ENCODE peak calls at places on chromosomes 5 and 9, in eight cellular contexts. T is mammary epithelial cell, Q is heart right ventricle, F is WERI-Rb-1, K is GM12878, E is HepG2, X is neural progenitor cell, R is DND-41. V is an unnamed sample. For H3K9me3, the result is how much of the 10 kb centered on the place peaks cover.

GRCh38 chr5:125199968-125200841 is 453.8 kb upstream of the ZNF608 start:
- DNase-seq in T (no peak), Q (no peak), F (peak), K (no peak), E (no peak), X (peak), R (no peak), V (no peak)

GRCh38 chr9:121670447-121670846 is 19.0 kb downstream of the DAB2IP start:
- DNase-seq in T (no peak), Q (no peak), F (no peak), K (no peak), E (no peak), X (no peak), R (no peak), V (no peak)

GRCh38 chr9:113578877-113579269 is 115.3 kb downstream of the RGS3 start:
- DNase-seq in T (peak), Q (no peak), F (no peak), K (peak), E (no peak), X (no peak), R (peak), V (peak)

GRCh38 chr9:136539427-136540412 is 6.1 kb downstream of the NOTCH1 start:
- DNase-seq in T (no peak), Q (peak), F (no peak), K (peak), E (no peak), X (no peak), R (peak), V (peak)

GRCh38 chr9:70020217-70020616 is 23.4 kb upstream of the MAMDC2 start:
- DNase-seq in T (no peak), Q (no peak), F (peak), K (no peak), E (no peak), X (no peak), R (no peak), V (no peak)

GRCh38 chr9:93184439-93185221 is 691 bp downstream of the WNK2 start:
- DNase-seq in T (peak), Q (no peak), F (peak), K (no peak), E (no peak), X (peak), R (no peak), V (no peak)

GRCh38 chr9:23824241-23825142 is 1.5 kb downstream of the ELAVL2 start:
- DNase-seq in T (peak), Q (no peak), F (no peak), K (no peak), E (no peak), X (peak), R (no peak), V (no peak)

GRCh38 chr5:23704176-23704855 is 196.9 kb downstream of the PRDM9 start:
- DNase-seq in T (peak), Q (no peak), F (no peak), K (no peak), E (no peak), X (no peak), R (no peak), V (no peak)

GRCh38 chr9:9556865-9557803 is 1055.7 kb downstream of the PTPRD start:
- DNase-seq in T (no peak), Q (no peak), F (no peak), K (no peak), E (no peak), X (no peak), R (no peak), V (no peak)

GRCh38 chr5:102865510-102866314 is 110.6 kb downstream of the PAM start:
- DNase-seq in T (peak), Q (peak), F (peak), K (peak), E (no peak), X (peak), R (no peak), V (no peak)

GRCh38 chr9:35923927-35924763 is 14.9 kb downstream of the SPAAR start:
- DNase-seq in T (peak), Q (no peak), F (no peak), K (no peak), E (no peak), X (no peak), R (no peak), V (no peak)

GRCh38 chr9:4832786-4833579 is 40.2 kb downstream of the RCL1 start:
- DNase-seq in T (peak), Q (no peak), F (no peak), K (no peak), E (peak), X (no peak), R (no peak), V (no peak)

GRCh38 chr5:5040712-5041111 is 99.4 kb upstream of the ADAMTS16 start:
- DNase-seq in T (no peak), Q (no peak), F (no peak), K (no peak), E (peak), X (no peak), R (no peak), V (no peak)

GRCh38 chr5:76836181-76836580 is 13.6 kb upstream of the S100Z start:
- DNase-seq in T (no peak), Q (no peak), F (no peak), K (no peak), E (no peak), X (no peak), R (no peak), V (no peak)

GRCh38 chr5:176181271-176181855 is 56.9 kb upstream of the SIMC1 start:
- DNase-seq in T (no peak), Q (no peak), F (no peak), K (no peak), E (no peak), X (no peak), R (no peak), V (no peak)

GRCh38 chr5:83503662-83504061 is 32.1 kb downstream of the VCAN start:
- DNase-seq in T (no peak), Q (no peak), F (peak), K (no peak), E (no peak), X (no peak), R (no peak), V (no peak)

GRCh38 chr9:108087781-108088180 is 598.2 kb upstream of the KLF4 start:
- DNase-seq in T (peak), Q (no peak), F (no peak), K (no peak), E (no peak), X (no peak), R (no peak), V (no peak)

GRCh38 chr9:12813960-12814876 is 39.4 kb downstream of the LURAP1L start:
- DNase-seq in T (peak), Q (peak), F (no peak), K (no peak), E (peak), X (no peak), R (no peak), V (no peak)

GRCh38 chr9:81627481-81627880 is 61.9 kb downstream of the TLE1 start:
- DNase-seq in T (peak), Q (no peak), F (no peak), K (no peak), E (no peak), X (no peak), R (no peak), V (no peak)

GRCh38 chr5:180801596-180802324 is 846 bp downstream of the MGAT1 start:
- DNase-seq in T (no peak), Q (no peak), F (no peak), K (no peak), E (no peak), X (no peak), R (no peak), V (no peak)

GRCh38 chr9:31799953-31800609 is 584.4 kb upstream of the ACO1 start:
- DNase-seq in T (peak), Q (no peak), F (peak), K (peak), E (peak), X (peak), R (no peak), V (no peak)

GRCh38 chr5:108919591-108920326 is 172.1 kb downstream of the FER start:
- DNase-seq in T (no peak), Q (no peak), F (no peak), K (no peak), E (no peak), X (no peak), R (no peak), V (no peak)

GRCh38 chr5:6637590-6637989 is 4.3 kb downstream of the SRD5A1 start:
- DNase-seq in T (no peak), Q (no peak), F (peak), K (no peak), E (no peak), X (peak), R (no peak), V (no peak)

GRCh38 chr5:132495672-132496630 is 5.4 kb upstream of the IRF1 start:
- DNase-seq in T (peak), Q (peak), F (peak), K (peak), E (peak), X (peak), R (peak), V (peak)

GRCh38 chr5:36944607-36945225 is 68.1 kb downstream of the NIPBL start:
- DNase-seq in T (peak), Q (no peak), F (no peak), K (no peak), E (peak), X (peak), R (no peak), V (no peak)

GRCh38 chr9:6078382-6079105 is 63.1 kb upstream of the RANBP6 start:
- DNase-seq in T (no peak), Q (no peak), F (no peak), K (no peak), E (no peak), X (no peak), R (no peak), V (no peak)

GRCh38 chr5:92644271-92644886 is 936.6 kb downstream of the NR2F1-AS1 start:
- DNase-seq in T (no peak), Q (no peak), F (no peak), K (no peak), E (no peak), X (peak), R (no peak), V (no peak)

GRCh38 chr5:148808864-148809642 is 17.4 kb upstream of the ADRB2 start:
- DNase-seq in T (no peak), Q (peak), F (peak), K (peak), E (no peak), X (no peak), R (no peak), V (peak)

GRCh38 chr9:131734165-131734610 is 5.7 kb downstream of the RAPGEF1 start:
- DNase-seq in T (peak), Q (peak), F (no peak), K (no peak), E (no peak), X (no peak), R (peak), V (peak)

GRCh38 chr5:76604838-76605237 is 18.4 kb downstream of the F2RL2 start:
- DNase-seq in T (no peak), Q (no peak), F (no peak), K (no peak), E (peak), X (no peak), R (no peak), V (no peak)

GRCh38 chr5:178236685-178237084 is 4.1 kb upstream of the PHYKPL start:
- DNase-seq in T (no peak), Q (peak), F (no peak), K (no peak), E (peak), X (no peak), R (no peak), V (no peak)

GRCh38 chr5:178237431-178238312 is 5.1 kb upstream of the PHYKPL start:
- DNase-seq in T (peak), Q (no peak), F (no peak), K (no peak), E (no peak), X (no peak), R (no peak), V (no peak)

GRCh38 chr5:178240341-178240741 is 7.7 kb upstream of the PHYKPL start:
- DNase-seq in T (no peak), Q (no peak), F (no peak), K (no peak), E (no peak), X (no peak), R (no peak), V (no peak)

GRCh38 chr5:178238711-178239592 is 6.3 kb upstream of the PHYKPL start:
- DNase-seq in T (no peak), Q (no peak), F (no peak), K (no peak), E (no peak), X (no peak), R (no peak), V (no peak)

GRCh38 chr5:178238313-178238635 is 5.7 kb upstream of the PHYKPL start:
- DNase-seq in T (no peak), Q (no peak), F (no peak), K (no peak), E (no peak), X (no peak), R (no peak), V (no peak)
- H3K27ac ChIP-seq in T (no peak), Q (peak), F (no peak), K (no peak), E (no peak), X (no peak), R (no peak), V (peak)

GRCh38 chr5:126963822-126964375 is 66.5 kb downstream of the MARCHF3 start:
- DNase-seq in T (peak), Q (no peak), F (no peak), K (no peak), E (no peak), X (no peak), R (no peak), V (no peak)
- H3K9me3 ChIP-seq in T (under half), Q (under half), F (under half), K (under half), E (under half), X (under half), R (under half), V (under half)

GRCh38 chr5:72281764-72282499 is 38.1 kb downstream of the MRPS27 start:
- DNase-seq in T (no peak), Q (no peak), F (no peak), K (no peak), E (peak), X (no peak), R (no peak), V (no peak)

GRCh38 chr5:72282878-72283277 is 37.2 kb downstream of the MRPS27 start:
- DNase-seq in T (no peak), Q (no peak), F (no peak), K (no peak), E (no peak), X (no peak), R (no peak), V (no peak)

GRCh38 chr5:72283358-72283757 is 36.7 kb downstream of the MRPS27 start:
- DNase-seq in T (no peak), Q (no peak), F (no peak), K (no peak), E (no peak), X (no peak), R (no peak), V (no peak)

GRCh38 chr5:72281430-72281763 is 38.6 kb downstream of the MRPS27 start:
- DNase-seq in T (no peak), Q (no peak), F (no peak), K (no peak), E (no peak), X (no peak), R (no peak), V (no peak)

DNA sequence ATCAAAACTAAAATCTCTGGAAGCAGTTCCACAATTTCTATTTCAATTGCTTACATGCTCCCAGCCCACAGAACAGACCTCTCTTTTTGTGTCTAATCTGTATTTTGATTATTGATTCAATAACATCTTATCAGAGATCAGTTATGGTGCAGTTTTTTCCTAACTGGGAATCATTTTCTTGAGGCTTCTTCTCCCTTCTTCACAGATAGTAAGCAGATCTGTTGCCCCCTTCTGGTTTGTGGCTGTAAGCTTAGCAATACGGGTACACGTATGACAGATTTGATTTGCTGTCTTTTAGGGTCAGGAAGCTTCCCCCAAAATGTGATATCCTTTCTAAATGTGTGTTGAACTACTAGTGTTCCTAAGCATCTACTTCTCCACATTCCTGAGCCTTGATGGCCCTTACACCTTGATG is 39.4 kb downstream of the MRPS27 start:
- DNase-seq in T (peak), Q (no peak), F (peak), K (no peak), E (no peak), X (peak), R (no peak), V (no peak)
- TF ChIP-seq CTCF in T (peak), Q (peak), F (peak), K (peak), E (peak), X (peak), R (peak), V (no peak)

DNA sequence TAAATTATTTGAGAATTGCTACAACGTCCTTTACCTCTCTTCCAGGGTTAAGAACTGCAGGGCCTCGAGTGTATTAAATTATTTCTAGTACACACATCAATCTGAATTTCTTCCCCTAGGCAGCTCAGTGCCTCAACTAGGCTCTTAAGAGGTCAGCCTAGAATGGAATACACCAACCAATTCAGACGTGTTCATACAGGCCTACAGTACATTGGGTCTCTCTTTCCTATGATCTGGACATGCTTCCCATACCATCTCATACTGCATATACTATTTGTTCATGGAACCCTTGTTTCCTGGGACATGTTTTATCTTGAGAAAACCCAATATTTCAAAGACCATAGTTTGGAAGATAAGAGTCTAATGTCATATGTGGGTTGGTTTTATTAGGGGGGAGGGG is 434.1 kb upstream of the WWC1 start:
- DNase-seq in T (peak), Q (no peak), F (no peak), K (no peak), E (no peak), X (no peak), R (no peak), V (no peak)
- H3K27ac ChIP-seq in T (no peak), Q (no peak), F (no peak), K (no peak), E (no peak), X (no peak), R (no peak), V (no peak)

DNA sequence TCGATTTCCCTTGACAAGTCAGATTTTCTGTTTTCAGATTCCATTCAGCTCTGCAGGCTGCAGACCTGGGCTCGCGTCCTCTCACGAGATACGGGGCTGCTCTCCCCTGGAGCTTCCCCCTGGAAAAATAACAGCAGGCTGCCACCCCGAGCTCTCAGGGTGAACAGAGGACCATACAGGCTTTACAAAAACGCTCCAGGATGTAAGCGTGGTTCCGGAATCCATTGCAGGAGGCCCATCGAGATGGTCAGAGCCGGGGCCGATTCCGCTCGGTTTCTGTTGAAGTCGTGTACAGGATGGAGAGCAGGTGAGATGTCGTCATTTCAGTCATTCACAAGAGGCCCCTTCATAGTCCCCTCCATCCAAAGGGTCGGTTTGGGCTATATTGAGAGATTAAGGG is 297.7 kb upstream of the IRX4 start:
- DNase-seq in T (no peak), Q (no peak), F (no peak), K (no peak), E (no peak), X (no peak), R (no peak), V (no peak)
- H3K9me3 ChIP-seq in T (under half), Q (under half), F (under half), K (under half), E (under half), X (under half), R (under half), V (under half)

GRCh38 chr5:138029944-138030343 is 2.9 kb downstream of the FAM13B start:
- DNase-seq in T (no peak), Q (no peak), F (no peak), K (no peak), E (no peak), X (no peak), R (no peak), V (no peak)

GRCh38 chr5:138033916-138034315 is 1.0 kb upstream of the FAM13B start:
- DNase-seq in T (peak), Q (no peak), F (no peak), K (no peak), E (no peak), X (no peak), R (no peak), V (no peak)

GRCh38 chr5:138033275-138033808 is 463 bp upstream of the FAM13B start:
- DNase-seq in T (peak), Q (no peak), F (no peak), K (no peak), E (no peak), X (peak), R (no peak), V (no peak)

GRCh38 chr5:138032028-138032571 is 779 bp downstream of the FAM13B start:
- DNase-seq in T (peak), Q (peak), F (no peak), K (peak), E (no peak), X (no peak), R (no peak), V (no peak)

DNA sequence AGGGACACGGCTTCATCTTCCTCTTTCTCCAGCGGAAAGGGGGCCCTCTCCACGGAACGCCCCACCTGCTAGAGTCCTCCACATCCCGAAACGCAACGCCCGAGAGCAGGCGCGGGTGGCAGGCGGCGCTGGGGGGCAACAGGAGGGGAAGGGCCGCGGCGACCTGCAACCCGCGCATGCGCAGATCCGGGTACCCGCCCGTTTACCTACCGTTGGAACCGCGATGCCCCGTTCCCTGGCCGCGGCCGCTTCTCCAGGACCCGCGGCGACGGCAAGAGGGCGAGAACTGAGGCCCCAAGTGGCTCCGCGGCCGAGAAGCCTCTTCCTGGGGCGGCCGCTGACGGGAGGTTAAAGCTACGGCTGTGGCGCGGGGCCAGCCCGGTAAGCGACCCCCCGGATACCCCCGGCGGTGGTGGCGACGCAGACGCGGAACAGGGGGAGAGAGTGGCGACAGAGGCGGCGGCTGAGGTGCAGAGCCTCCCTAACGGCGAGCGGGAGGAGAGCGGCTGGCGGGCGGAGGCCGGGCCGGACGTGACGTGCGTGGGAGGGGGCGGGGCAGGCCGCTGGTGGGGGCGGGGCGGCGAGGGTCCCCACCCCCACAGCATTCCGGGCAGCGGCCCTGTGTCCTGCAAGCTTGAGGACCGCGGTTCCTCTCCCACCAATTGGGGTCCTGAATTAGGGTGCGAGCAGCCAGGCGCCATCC is at the start of gene FAM13B:
- DNase-seq in T (peak), Q (peak), F (peak), K (no peak), E (peak), X (peak), R (peak), V (peak)
- TF ChIP-seq CTCF in T (no peak), Q (no peak), F (no peak), K (no peak), E (peak), X (no peak), R (no peak), V (no peak)

GRCh38 chr5:15571081-15571480 is 71.1 kb downstream of the FBXL7 start:
- DNase-seq in T (no peak), Q (no peak), F (no peak), K (no peak), E (no peak), X (no peak), R (no peak), V (no peak)

GRCh38 chr5:15571618-15572017 is 71.6 kb downstream of the FBXL7 start:
- DNase-seq in T (no peak), Q (no peak), F (no peak), K (no peak), E (no peak), X (no peak), R (no peak), V (no peak)

GRCh38 chr5:15566306-15566705 is 66.3 kb downstream of the FBXL7 start:
- DNase-seq in T (no peak), Q (no peak), F (no peak), K (no peak), E (no peak), X (no peak), R (no peak), V (no peak)

GRCh38 chr5:15570491-15570890 is 70.5 kb downstream of the FBXL7 start:
- DNase-seq in T (no peak), Q (no peak), F (no peak), K (no peak), E (no peak), X (no peak), R (no peak), V (no peak)

GRCh38 chr5:15566789-15567188 is 66.8 kb downstream of the FBXL7 start:
- DNase-seq in T (no peak), Q (no peak), F (no peak), K (no peak), E (no peak), X (no peak), R (no peak), V (no peak)
- H3K27ac ChIP-seq in T (no peak), Q (no peak), F (no peak), K (no peak), E (no peak), X (no peak), R (no peak), V (no peak)